ENCODE peak calls at places on chromosomes 12 and 14, in nine cellular contexts. X, F, L, U, A, N, P, W and Y are unnamed samples.
A peak's percentile ranks its signal among the peaks of the same experiment; 100 is the strongest.

GRCh38 chr12:57092529-57092862 is 3.6 kb downstream of the NAB2 start:
- DNase-seq in L (no peak), P (no peak), U (no peak), A (no peak), X (no peak), F (no peak), N (no peak), W (no peak), Y (no peak)

GRCh38 chr12:95762123-95762785 is 28.3 kb downstream of the NTN4 start:
- DNase-seq in X (no peak), U (no peak), L (no peak), F (no peak), P (no peak), A (no peak), W (no peak), N (no peak), Y (no peak)

GRCh38 chr12:95608252-95609033 is 57.2 kb upstream of the USP44 start:
- DNase-seq in W (no peak), F (no peak), L (peak; percentile 71), U (no peak), X (peak; percentile 92), A (no peak), N (no peak), P (no peak), Y (peak; percentile 96)

GRCh38 chr12:105601158-105601557 is 270.7 kb downstream of the C12orf75 start:
- DNase-seq in F (no peak), N (no peak), A (no peak), L (no peak), W (no peak), X (no peak), U (no peak), P (no peak), Y (no peak)

GRCh38 chr12:132724506-132725220 is 14.0 kb downstream of the PGAM5 start:
- DNase-seq in X (no peak), P (no peak), L (no peak), F (no peak), A (no peak), W (no peak), U (no peak), N (no peak), Y (no peak)

GRCh38 chr14:55625481-55625880 is 45.5 kb downstream of the KTN1 start:
- DNase-seq in F (no peak), U (no peak), N (no peak), L (no peak), X (no peak), W (no peak), A (no peak), P (no peak), Y (no peak)

GRCh38 chr12:47742253-47742825 is 16.3 kb downstream of the RAPGEF3 start:
- DNase-seq in L (no peak), F (peak; percentile 71), N (no peak), U (peak; percentile 63), W (peak; percentile 65), P (no peak), X (peak; percentile 25), A (peak; percentile 17), Y (peak; percentile 65)

GRCh38 chr12:3288690-3289089 is 202.3 kb upstream of the PRMT8 start:
- DNase-seq in X (no peak), W (no peak), L (no peak), F (no peak), U (no peak), A (no peak), N (no peak), P (no peak), Y (no peak)

GRCh38 chr12:75883241-75883640 is 148.3 kb downstream of the PHLDA1 start:
- DNase-seq in U (peak; percentile 72), F (no peak), X (no peak), A (no peak), W (no peak), L (no peak), N (no peak), P (no peak), Y (no peak)

GRCh38 chr12:85693093-85693665 is 143.0 kb downstream of the RASSF9 start:
- DNase-seq in P (no peak), F (no peak), U (no peak), W (no peak), X (no peak), N (no peak), L (no peak), A (no peak), Y (no peak)

GRCh38 chr14:45526715-45527549 is 273.9 kb upstream of the MIS18BP1 start:
- DNase-seq in L (peak; percentile 29), F (no peak), P (no peak), U (peak; percentile 20), X (no peak), N (no peak), A (peak; percentile 21), W (no peak), Y (peak; percentile 1)

GRCh38 chr14:61403411-61403810 is 82.0 kb downstream of the PRKCH start:
- DNase-seq in N (no peak), W (no peak), X (peak; percentile 26), A (no peak), P (no peak), L (no peak), U (no peak), F (no peak), Y (peak; percentile 44)

GRCh38 chr12:96104566-96104965 is 69.2 kb upstream of the LTA4H start:
- DNase-seq in F (no peak), L (no peak), A (no peak), N (no peak), P (no peak), U (no peak), X (no peak), W (no peak), Y (no peak)

GRCh38 chr14:99571303-99571986 is 32.6 kb downstream of the CCDC85C start:
- DNase-seq in A (no peak), N (peak; percentile 94), W (peak; percentile 58), P (peak; percentile 81), U (no peak), L (peak; percentile 67), F (no peak), X (no peak), Y (no peak)

GRCh38 chr12:6902448-6902847 is 2.2 kb upstream of the LRRC23 start:
- DNase-seq in X (no peak), F (no peak), A (no peak), N (no peak), U (no peak), L (no peak), P (no peak), W (no peak), Y (no peak)

GRCh38 chr14:100142073-100143040 is 17.1 kb downstream of the DEGS2 start:
- DNase-seq in F (no peak), U (no peak), W (no peak), A (no peak), X (peak; percentile 94), N (peak; percentile 78), L (no peak), P (peak; percentile 86), Y (peak; percentile 97)

GRCh38 chr14:38880643-38881567 is 222.1 kb downstream of the SEC23A start:
- DNase-seq in L (no peak), W (no peak), P (no peak), X (no peak), U (no peak), N (no peak), A (no peak), F (no peak), Y (no peak)

GRCh38 chr12:89470741-89471504 is 53.7 kb downstream of the GALNT4 start:
- DNase-seq in P (no peak), N (no peak), L (peak; percentile 3), A (peak; percentile 59), F (no peak), U (peak; percentile 65), X (peak; percentile 43), W (no peak), Y (peak; percentile 77)

GRCh38 chr12:111035578-111036301 is 115.4 kb upstream of the MYL2 start:
- DNase-seq in W (no peak), F (no peak), P (no peak), U (no peak), L (no peak), A (no peak), X (no peak), N (no peak), Y (no peak)

GRCh38 chr12:106753526-106753925 is 21.0 kb upstream of the RIC8B start:
- DNase-seq in F (peak; percentile 33), N (no peak), X (no peak), L (no peak), P (peak; percentile 38), U (no peak), A (no peak), W (no peak), Y (no peak)

GRCh38 chr14:49408187-49408963 is 177.8 kb downstream of the RPS29 start:
- DNase-seq in P (no peak), U (no peak), X (no peak), A (no peak), L (no peak), F (no peak), W (no peak), N (no peak), Y (no peak)

GRCh38 chr12:27237790-27238771 is 6.0 kb upstream of the STK38L start:
- DNase-seq in W (no peak), N (no peak), X (no peak), A (peak; percentile 96), P (no peak), F (no peak), L (no peak), U (no peak), Y (no peak)

GRCh38 chr12:94046626-94047410 is 101.6 kb upstream of the PLXNC1 start:
- DNase-seq in X (no peak), U (no peak), F (no peak), N (no peak), L (no peak), P (no peak), W (no peak), A (no peak), Y (no peak)

GRCh38 chr14:105165761-105166485 is 2.7 kb downstream of the JAG2 start:
- DNase-seq in P (no peak), F (no peak), N (peak; percentile 63), L (no peak), A (no peak), X (no peak), U (no peak), W (no peak), Y (no peak)

GRCh38 chr14:78157855-78158436 is 12.2 kb upstream of the NRXN3 start:
- DNase-seq in A (no peak), W (no peak), X (no peak), F (no peak), N (no peak), P (no peak), L (no peak), U (peak; percentile 34), Y (peak; percentile 5)

GRCh38 chr12:92973614-92974013 is 44.5 kb upstream of the EEA1 start:
- DNase-seq in L (no peak), N (peak; percentile 61), U (peak; percentile 64), P (no peak), W (no peak), X (no peak), F (no peak), A (peak; percentile 78), Y (peak; percentile 38)

GRCh38 chr14:52313493-52313881 is 625 bp upstream of the PTGER2 start:
- DNase-seq in F (no peak), U (no peak), A (peak; percentile 8), L (no peak), W (no peak), N (no peak), P (no peak), X (no peak), Y (peak; percentile 8)

GRCh38 chr12:6950401-6950801 is 755 bp upstream of the PTPN6 start:
- DNase-seq in W (no peak), F (no peak), X (no peak), P (no peak), L (no peak), A (no peak), N (no peak), U (no peak), Y (no peak)

GRCh38 chr14:101497910-101498860 is 63.1 kb upstream of the DIO3 start:
- DNase-seq in F (no peak), X (no peak), U (no peak), W (peak; percentile 33), N (no peak), A (no peak), P (peak; percentile 15), L (no peak), Y (no peak)

GRCh38 chr12:109052415-109053323 is at the start of gene USP30:
- DNase-seq in A (peak; percentile 61), W (peak; percentile 83), U (peak; percentile 93), L (peak; percentile 73), P (peak; percentile 82), F (peak; percentile 80), X (peak; percentile 83), N (peak; percentile 77), Y (peak; percentile 92)

GRCh38 chr12:87866602-87867292 is 162.5 kb downstream of the C12orf50 start:
- DNase-seq in U (peak; percentile 34), L (no peak), X (no peak), A (peak; percentile 14), W (no peak), P (no peak), N (no peak), F (no peak), Y (peak; percentile 28)